ENCODE peak calls at places on chromosomes 6 and 20, in eight cellular contexts. J is neural progenitor cell; C is activated CD4-positive, alpha-beta T cell treated with anti-CD3 and anti-CD28 coated beads for 48 hours; O is tibial artery; K is stimulated activated CD4-positive, alpha-beta T cell treated with anti-CD3 and anti-CD28 coated beads, Interleukin-4, amount 100 ng/mL, for 4 hours; T is hippocampal formation; P is left ventricle myocardium superior; G is naive thymus-derived CD4-positive, alpha-beta T cell. U is an unnamed sample.

GRCh38 chr6:45566882-45567281 is 189.1 kb upstream of the SUPT3H start:
- DNase-seq in C (no peak), J (peak; percentile 82), P (no peak), T (no peak), K (no peak), G (no peak), O (no peak), U (no peak)

GRCh38 chr20:37920270-37920669 is 17.3 kb downstream of the VSTM2L start:
- DNase-seq in J (no peak), C (peak; percentile 55), G (no peak), T (no peak), K (no peak), P (no peak), O (no peak), U (no peak)

GRCh38 chr6:165422192-165422591 is 112.8 kb upstream of the C6orf118 start:
- DNase-seq in O (no peak), J (no peak), C (no peak), T (no peak), K (no peak), P (no peak), G (no peak), U (no peak)

GRCh38 chr6:157562997-157563396 is 182.0 kb downstream of the ZDHHC14 start:
- DNase-seq in T (no peak), J (no peak), O (peak; percentile 53), K (no peak), P (no peak), G (no peak), C (no peak), U (no peak)

GRCh38 chr6:158057213-158057987 is 75.7 kb downstream of the SYNJ2 start:
- DNase-seq in C (peak; percentile 76), P (no peak), T (no peak), K (peak; percentile 43), O (no peak), J (no peak), G (no peak), U (peak; percentile 26)

GRCh38 chr20:61874421-61875068 is 191.1 kb downstream of the TAF4 start:
- DNase-seq in K (no peak), J (peak; percentile 81), G (no peak), P (peak; percentile 68), T (no peak), C (peak; percentile 8), O (no peak), U (no peak)

GRCh38 chr20:17786221-17786718 is 86.5 kb downstream of the BANF2 start:
- DNase-seq in G (no peak), C (no peak), P (peak; percentile 63), T (no peak), K (no peak), J (no peak), O (no peak), U (no peak)

GRCh38 chr6:122833229-122833556 is 44.1 kb downstream of the SMPDL3A start:
- DNase-seq in K (no peak), G (no peak), C (no peak), T (peak; percentile 75), J (peak; percentile 80), O (no peak), P (no peak), U (no peak)

GRCh38 chr6:100460650-100461204 is 4.0 kb downstream of the SIM1 start:
- DNase-seq in O (no peak), T (no peak), G (no peak), K (no peak), P (no peak), C (no peak), J (peak; percentile 71), U (no peak)

GRCh38 chr20:48139262-48140041 is 354.2 kb upstream of the SULF2 start:
- DNase-seq in P (no peak), C (no peak), J (no peak), T (no peak), G (no peak), K (no peak), O (no peak), U (no peak)

GRCh38 chr20:24651171-24651972 is 181.9 kb downstream of the SYNDIG1 start:
- DNase-seq in C (no peak), K (no peak), T (no peak), J (no peak), O (no peak), G (no peak), P (no peak), U (no peak)

GRCh38 chr6:156427345-156427744 is 349.8 kb upstream of the ARID1B start:
- DNase-seq in O (peak; percentile 89), G (no peak), P (peak; percentile 49), J (no peak), T (peak; percentile 47), C (peak; percentile 7), K (no peak), U (no peak)

GRCh38 chr20:14117768-14118167 is 122.5 kb downstream of the MACROD2 start:
- DNase-seq in P (no peak), J (no peak), G (no peak), O (no peak), K (no peak), T (no peak), C (no peak), U (no peak)

GRCh38 chr6:111718326-111718725 is 112.6 kb upstream of the TRAF3IP2 start:
- DNase-seq in C (no peak), P (no peak), G (no peak), J (peak; percentile 13), K (no peak), O (no peak), T (no peak), U (no peak)

GRCh38 chr6:26412954-26413353 is 10.9 kb downstream of the BTN3A1 start:
- DNase-seq in O (no peak), G (no peak), P (no peak), C (no peak), K (no peak), T (no peak), J (no peak), U (no peak)

GRCh38 chr20:1225263-1225728 is 548 bp upstream of the RAD21L1 start:
- DNase-seq in C (no peak), G (no peak), T (no peak), O (no peak), P (no peak), K (no peak), J (no peak), U (no peak)

GRCh38 chr6:28648878-28649375 is 123.2 kb downstream of the GPX5 start:
- DNase-seq in T (no peak), G (no peak), C (no peak), P (no peak), O (no peak), J (no peak), K (no peak), U (no peak)

GRCh38 chr6:102619585-102619984 is 1226.1 kb downstream of the GRIK2 start:
- DNase-seq in K (no peak), T (no peak), J (peak; percentile 32), P (no peak), G (no peak), O (no peak), C (no peak), U (no peak)

GRCh38 chr6:45895569-45895968 is 120.1 kb downstream of the CLIC5 start:
- DNase-seq in P (no peak), K (no peak), O (no peak), G (no peak), T (no peak), C (no peak), J (no peak), U (no peak)

GRCh38 chr6:5389086-5389745 is 127.9 kb downstream of the FARS2 start:
- DNase-seq in T (no peak), O (no peak), G (no peak), J (no peak), P (no peak), K (no peak), C (no peak), U (no peak)

GRCh38 chr20:18506744-18507143 is 996 bp upstream of the SEC23B start:
- DNase-seq in G (no peak), J (no peak), P (no peak), K (no peak), T (no peak), O (no peak), C (peak; percentile 42), U (no peak)

GRCh38 chr6:53309059-53309896 is 39.5 kb downstream of the ELOVL5 start:
- DNase-seq in K (no peak), J (no peak), G (no peak), T (no peak), C (no peak), O (no peak), P (no peak), U (no peak)

GRCh38 chr6:128803911-128804310 is 79.0 kb upstream of the LAMA2 start:
- DNase-seq in C (no peak), J (no peak), K (no peak), T (peak; percentile 31), O (no peak), G (no peak), P (no peak), U (no peak)

GRCh38 chr6:154414021-154414813 is 57.6 kb upstream of the IPCEF1 start:
- DNase-seq in O (no peak), G (no peak), T (no peak), J (no peak), P (no peak), C (no peak), K (no peak), U (no peak)

GRCh38 chr6:33633462-33634158 is 12.5 kb downstream of the ITPR3 start:
- DNase-seq in P (peak; percentile 85), O (peak; percentile 83), G (peak; percentile 46), T (peak; percentile 1), K (peak; percentile 68), J (peak; percentile 83), C (peak; percentile 49), U (peak; percentile 45)

GRCh38 chr6:142940487-142940886 is 4.5 kb downstream of the HIVEP2 start:
- DNase-seq in T (no peak), G (no peak), J (no peak), K (no peak), O (no peak), C (no peak), P (no peak), U (no peak)

GRCh38 chr6:56529594-56530191 is 113.0 kb downstream of the DST start:
- DNase-seq in G (no peak), O (no peak), C (no peak), J (no peak), T (no peak), P (no peak), K (no peak), U (no peak)

GRCh38 chr6:4394786-4395185 is 259.4 kb upstream of the ECI2 start:
- DNase-seq in G (no peak), J (no peak), K (no peak), T (no peak), C (no peak), O (no peak), P (no peak), U (no peak)

GRCh38 chr6:36377594-36377993 is 9.9 kb downstream of the ETV7 start:
- DNase-seq in O (peak; percentile 78), P (no peak), J (no peak), T (no peak), G (no peak), K (no peak), C (no peak), U (no peak)

GRCh38 chr6:30895343-30895742 is 11.0 kb downstream of the DDR1 start:
- DNase-seq in J (no peak), O (no peak), C (no peak), K (no peak), T (no peak), P (no peak), G (no peak), U (no peak)

GRCh38 chr6:14542670-14543366 is 425.2 kb downstream of the CD83 start:
- DNase-seq in K (peak; percentile 85), T (no peak), J (no peak), P (no peak), G (no peak), C (peak; percentile 86), O (no peak), U (peak; percentile 55)

GRCh38 chr6:140036176-140036575 is 661.7 kb upstream of the CITED2 start:
- DNase-seq in G (no peak), K (no peak), T (no peak), P (no peak), C (no peak), J (no peak), O (no peak), U (no peak)